ENCODE peak calls at places on chromosome 7, in four cellular contexts. H is GM12878, G is K562, P is H1. R is an unnamed sample.

GRCh38 chr7:27663989-27664331 is 1.3 kb upstream of the HIBADH start:
- DNase-seq in H (no peak), G (no peak), P (no peak), R (no peak)

GRCh38 chr7:32500922-32501341 is 5.6 kb downstream of the AVL9 start:
- DNase-seq in H (no peak), G (no peak), P (no peak), R (no peak)

GRCh38 chr7:151083071-151083823 is at the start of gene TMUB1:
- DNase-seq in H (no peak), G (peak), P (peak), R (peak)

GRCh38 chr7:42831051-42831952 is 80.6 kb downstream of the C7orf25 start:
- DNase-seq in H (no peak), G (no peak), P (no peak), R (no peak)

GRCh38 chr7:31028006-31028405 is 24.1 kb upstream of the ADCYAP1R1 start:
- DNase-seq in H (no peak), G (no peak), P (no peak), R (no peak)

GRCh38 chr7:91398341-91398740 is 134.1 kb downstream of the FZD1 start:
- DNase-seq in H (no peak), G (no peak), P (no peak), R (no peak)

GRCh38 chr7:85457911-85458310 is 271.1 kb upstream of the SEMA3D start:
- DNase-seq in H (no peak), G (no peak), P (no peak), R (no peak)

GRCh38 chr7:101517304-101517703 is 111.8 kb downstream of the MYL10 start:
- DNase-seq in H (no peak), G (no peak), P (no peak), R (no peak)

GRCh38 chr7:48052748-48053147 is 17.4 kb downstream of the C7orf57 start:
- DNase-seq in H (no peak), G (no peak), P (no peak), R (no peak)

GRCh38 chr7:93651603-93652159 is 77.2 kb upstream of the CALCR start:
- DNase-seq in H (no peak), G (no peak), P (no peak), R (no peak)

GRCh38 chr7:1671876-1672451 is 1.9 kb downstream of the ELFN1 start:
- DNase-seq in H (no peak), G (no peak), P (no peak), R (peak)

GRCh38 chr7:28835800-28836199 is 122.3 kb downstream of the TRIL start:
- DNase-seq in H (no peak), G (no peak), P (no peak), R (no peak)

GRCh38 chr7:77975672-77976480 is 177.3 kb downstream of the PHTF2 start:
- DNase-seq in H (no peak), G (no peak), P (no peak), R (no peak)

GRCh38 chr7:50664461-50664922 is 99.3 kb upstream of the DDC start:
- DNase-seq in H (no peak), G (no peak), P (no peak), R (no peak)
- TF ChIP-seq JUND in H (no peak), G (no peak), P (no peak), R (no peak)

DNA sequence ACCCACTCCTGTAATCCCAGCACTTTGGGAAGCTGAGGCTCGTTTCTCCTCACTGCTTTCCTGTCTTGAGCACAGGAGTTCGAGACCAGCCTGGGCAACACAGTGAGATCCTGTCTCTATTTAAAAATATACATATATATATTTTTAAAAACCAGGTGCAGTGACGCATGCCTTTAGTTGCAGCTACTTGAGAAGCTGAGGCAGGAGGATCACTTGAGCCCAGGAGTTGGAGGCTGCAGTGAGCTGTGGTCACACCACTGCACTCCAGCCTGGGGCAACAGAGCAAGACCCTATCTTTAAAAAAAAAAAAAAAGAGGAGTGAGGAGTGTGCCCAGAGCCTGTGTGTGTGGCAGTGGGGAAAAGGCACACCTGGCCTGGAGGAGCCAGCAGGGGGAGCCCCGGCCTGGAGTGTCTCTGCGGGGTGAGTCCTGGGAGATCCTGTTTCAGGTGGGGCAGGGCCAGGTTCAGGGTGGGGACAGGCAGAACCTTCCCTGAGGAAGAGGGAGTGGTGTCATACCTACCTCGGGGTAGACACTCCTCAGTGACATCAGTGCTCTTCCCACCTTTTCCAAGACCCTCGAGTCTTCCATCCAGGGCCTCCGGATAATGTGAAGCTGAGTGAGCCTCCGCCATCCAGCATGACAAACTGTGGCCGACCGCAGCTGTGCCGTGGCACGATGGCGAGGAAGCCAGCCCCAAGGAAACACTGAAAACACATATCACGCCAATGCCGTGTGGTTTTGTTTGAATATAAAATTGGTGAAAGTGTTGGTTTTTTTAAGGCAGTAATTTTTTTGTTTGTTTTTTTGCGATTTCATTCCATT is 9.0 kb upstream of the ARPC1B start:
- DNase-seq in H (no peak), G (peak), P (peak), R (peak)
- TF ChIP-seq NRF1 in H (no peak), G (no peak), P (no peak), R (no peak)

GRCh38 chr7:133050200-133050995 is 31.5 kb downstream of the CHCHD3 start:
- DNase-seq in H (no peak), G (no peak), P (no peak), R (no peak)

GRCh38 chr7:133052826-133053225 is 29.1 kb downstream of the CHCHD3 start:
- DNase-seq in H (no peak), G (no peak), P (no peak), R (no peak)

GRCh38 chr7:133052357-133052756 is 29.5 kb downstream of the CHCHD3 start:
- DNase-seq in H (no peak), G (no peak), P (no peak), R (no peak)

GRCh38 chr7:133051719-133052118 is 30.2 kb downstream of the CHCHD3 start:
- DNase-seq in H (no peak), G (no peak), P (no peak), R (no peak)

GRCh38 chr7:133051066-133051465 is 30.8 kb downstream of the CHCHD3 start:
- DNase-seq in H (no peak), G (no peak), P (no peak), R (peak)
- TF ChIP-seq JUND in H (no peak), G (no peak), P (no peak), R (no peak)

GRCh38 chr7:17618652-17618974 is 320.2 kb downstream of the AHR start:
- DNase-seq in H (no peak), G (no peak), P (no peak), R (no peak)
- TF ChIP-seq NRF1 in H (no peak), G (no peak), P (no peak), R (no peak)

GRCh38 chr7:70673833-70674232 is 458.1 kb upstream of the GALNT17 start:
- DNase-seq in H (no peak), G (no peak), P (no peak), R (peak)

GRCh38 chr7:70665997-70666396 is 465.9 kb upstream of the GALNT17 start:
- DNase-seq in H (no peak), G (no peak), P (no peak), R (no peak)

GRCh38 chr7:70670288-70670687 is 461.7 kb upstream of the GALNT17 start:
- DNase-seq in H (no peak), G (no peak), P (no peak), R (no peak)

GRCh38 chr7:70668606-70669358 is 463.2 kb upstream of the GALNT17 start:
- DNase-seq in H (peak), G (no peak), P (no peak), R (no peak)

GRCh38 chr7:70669859-70670258 is 462.1 kb upstream of the GALNT17 start:
- DNase-seq in H (no peak), G (no peak), P (no peak), R (no peak)
- TF ChIP-seq JUND in H (no peak), G (no peak), P (no peak), R (no peak)

GRCh38 chr7:16975712-16976111 is 93.9 kb upstream of the AGR3 start:
- DNase-seq in H (no peak), G (no peak), P (no peak), R (no peak)

GRCh38 chr7:16982640-16983103 is 100.9 kb upstream of the AGR3 start:
- DNase-seq in H (no peak), G (peak), P (no peak), R (peak)

GRCh38 chr7:16980539-16980938 is 98.8 kb upstream of the AGR3 start:
- DNase-seq in H (no peak), G (no peak), P (no peak), R (no peak)

GRCh38 chr7:16984346-16984745 is 102.6 kb upstream of the AGR3 start:
- DNase-seq in H (no peak), G (no peak), P (no peak), R (no peak)

DNA sequence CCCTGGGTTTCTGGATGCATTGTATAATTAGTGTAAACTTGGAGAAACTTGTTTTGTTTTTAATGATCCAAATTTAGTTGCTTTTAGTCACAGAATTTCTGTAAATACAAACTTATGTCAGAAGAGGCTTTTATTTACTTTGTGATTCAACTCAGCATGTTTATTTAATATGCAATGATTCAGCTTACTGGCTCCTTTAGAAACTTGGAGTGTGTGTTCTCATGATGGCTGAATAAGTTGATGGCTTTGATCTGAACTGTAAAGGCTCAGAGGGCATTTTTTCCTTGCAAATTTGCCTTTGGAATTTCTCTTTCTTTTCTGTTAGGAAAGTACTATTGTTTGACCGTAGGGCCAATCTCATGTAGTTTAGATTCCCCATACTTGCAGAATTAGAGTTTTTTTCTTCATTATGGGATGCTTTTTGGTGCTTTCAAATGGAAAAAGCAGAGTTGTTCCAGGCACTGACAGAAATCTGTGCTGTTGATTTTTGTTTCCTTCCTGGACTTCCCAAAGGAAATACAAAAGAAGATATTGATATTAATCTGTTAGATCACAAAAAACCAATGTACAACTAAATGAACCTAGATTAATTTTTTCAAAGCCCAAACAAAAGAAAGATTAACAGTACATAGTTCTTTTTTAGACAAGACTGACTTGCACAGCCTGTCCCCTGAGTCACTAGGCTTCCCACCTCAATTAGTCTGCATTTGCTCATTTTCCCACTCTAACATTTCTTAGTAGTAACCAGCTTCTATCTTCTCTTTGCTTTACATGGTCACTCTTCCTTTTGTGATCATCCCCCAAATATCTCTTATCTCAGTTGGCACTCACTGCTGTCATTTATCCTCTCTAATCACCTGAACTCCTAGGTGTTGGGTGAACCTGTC is 96.8 kb upstream of the AGR3 start:
- DNase-seq in H (no peak), G (no peak), P (no peak), R (no peak)
- TF ChIP-seq NRF1 in H (no peak), G (no peak), P (no peak), R (no peak)

GRCh38 chr7:33986951-33987948 is 81.9 kb downstream of the BMPER start:
- DNase-seq in H (no peak), G (no peak), P (no peak), R (no peak)
- TF ChIP-seq JUND in H (no peak), G (peak), P (peak), R (peak)

GRCh38 chr7:50953303-50953702 is 170.6 kb upstream of the GRB10 start:
- DNase-seq in H (no peak), G (no peak), P (no peak), R (no peak)
- TF ChIP-seq NRF1 in H (no peak), G (no peak), P (no peak), R (no peak)